ENCODE peak calls at places on chromosomes 4 and X, in five cellular contexts. S is NCI-H2081 treated with DMSO at 0.1 percent for 48 hours; N is prostate gland; K is stimulated activated CD8-positive, alpha-beta memory T cell treated with anti-CD3 and anti-CD28 coated beads, Interleukin-2, amount 100 ng/mL, for 1 hour; P is osteoblast. D is an unnamed sample.

GRCh38 chrX:123422875-123423274 is 238.8 kb downstream of the GRIA3 start:
- DNase-seq in S (no peak), N (no peak), K (no peak), P (no peak), D (no peak)

GRCh38 chr4:53987761-53988171 is 76.6 kb downstream of the CHIC2 start:
- DNase-seq in S (no peak), N (no peak), K (no peak), P (peak; percentile 30), D (peak; percentile 31)

GRCh38 chr4:704971-705277 is 708 bp upstream of the PCGF3 start:
- DNase-seq in S (no peak), N (no peak), K (no peak), P (no peak), D (no peak)

GRCh38 chr4:139223682-139224317 is 46.8 kb upstream of the ELF2 start:
- DNase-seq in S (no peak), N (no peak), K (no peak), P (peak; percentile 86), D (no peak)

GRCh38 chrX:14936561-14936960 is 63.3 kb downstream of the MOSPD2 start:
- DNase-seq in S (no peak), N (no peak), K (no peak), P (peak; percentile 65), D (no peak)

GRCh38 chrX:15664487-15665444 is at the start of gene CLTRN:
- DNase-seq in S (no peak), N (no peak), K (no peak), P (no peak), D (no peak)

GRCh38 chr4:180234730-180235129 is 2008.5 kb upstream of the TENM3 start:
- DNase-seq in S (no peak), N (no peak), K (no peak), P (no peak), D (no peak)

GRCh38 chr4:110823251-110823650 is 200.4 kb upstream of the PITX2 start:
- DNase-seq in S (no peak), N (no peak), K (no peak), P (peak; percentile 77), D (no peak)

GRCh38 chrX:51361251-51361650 is 28.6 kb downstream of the NUDT10 start:
- DNase-seq in S (no peak), N (no peak), K (no peak), P (peak; percentile 11), D (no peak)

GRCh38 chr4:78799551-78800495 is 23.7 kb downstream of the BMP2K start:
- DNase-seq in S (no peak), N (no peak), K (no peak), P (no peak), D (no peak)

GRCh38 chrX:109966246-109966645 is 36.7 kb upstream of the TMEM164 start:
- DNase-seq in S (no peak), N (no peak), K (no peak), P (no peak), D (no peak)

GRCh38 chr4:2042947-2043395 is 16.2 kb upstream of the NAT8L start:
- DNase-seq in S (no peak), N (no peak), K (no peak), P (peak; percentile 77), D (no peak)

GRCh38 chrX:25531096-25531495 is 515.3 kb upstream of the ARX start:
- DNase-seq in S (no peak), N (no peak), K (no peak), P (no peak), D (no peak)

GRCh38 chr4:6968496-6968895 is 58.9 kb downstream of the TBC1D14 start:
- DNase-seq in S (no peak), N (no peak), K (no peak), P (no peak), D (no peak)

GRCh38 chr4:101967697-101968346 is 177.3 kb downstream of the BANK1 start:
- DNase-seq in S (no peak), N (no peak), K (no peak), P (peak; percentile 1), D (no peak)

GRCh38 chr4:133839326-133839725 is 362.3 kb downstream of the PABPC4L start:
- DNase-seq in S (no peak), N (no peak), K (no peak), P (no peak), D (no peak)

GRCh38 chrX:46597774-46598173 is 24.2 kb downstream of the CHST7 start:
- DNase-seq in S (no peak), N (no peak), K (no peak), P (no peak), D (peak; percentile 62)

GRCh38 chr4:5971077-5971447 is 47.2 kb downstream of the C4orf50 start:
- DNase-seq in S (no peak), N (no peak), K (no peak), P (no peak), D (no peak)

GRCh38 chr4:56668267-56668666 is 12.8 kb downstream of the HOPX start:
- DNase-seq in S (no peak), N (no peak), K (no peak), P (no peak), D (no peak)

GRCh38 chrX:154074199-154074598 is 23.3 kb downstream of the MECP2 start:
- DNase-seq in S (no peak), N (no peak), K (no peak), P (peak; percentile 81), D (peak; percentile 23)

GRCh38 chr4:87120411-87121162 is 99.8 kb downstream of the KLHL8 start:
- DNase-seq in S (no peak), N (peak; percentile 93), K (no peak), P (no peak), D (no peak)

GRCh38 chr4:120749445-120750151 is 172.9 kb downstream of the PRDM5 start:
- DNase-seq in S (peak; percentile 16), N (no peak), K (no peak), P (no peak), D (no peak)

GRCh38 chr4:68575081-68575480 is 1.0 kb downstream of the UGT2B17 start:
- DNase-seq in S (no peak), N (no peak), K (no peak), P (no peak), D (no peak)

GRCh38 chr4:169485084-169485483 is 127.3 kb downstream of the NEK1 start:
- DNase-seq in S (no peak), N (no peak), K (no peak), P (no peak), D (no peak)

GRCh38 chr4:166577639-166578038 is 656.7 kb downstream of the SPOCK3 start:
- DNase-seq in S (no peak), N (no peak), K (no peak), P (no peak), D (no peak)

D was measured in dermis microvascular lymphatic vessel endothelial cell.